ENCODE peak calls at places on chromosomes 16 and 17, in four cellular contexts. J, B, Q and T are unnamed samples.

GRCh38 chr16:88853336-88853941 is 3.3 kb downstream of the GALNS start:
- DNase-seq in J (peak; percentile 47), B (no peak), Q (no peak), T (no peak)

GRCh38 chr17:10750210-10750609 is 20.4 kb upstream of the TMEM220 start:
- DNase-seq in J (no peak), B (no peak), Q (no peak), T (no peak)

GRCh38 chr17:80961516-80961915 is 30.1 kb upstream of the CHMP6 start:
- DNase-seq in J (no peak), B (no peak), Q (no peak), T (no peak)

GRCh38 chr16:16073884-16074781 is 124.7 kb downstream of the ABCC1 start:
- DNase-seq in J (peak; percentile 48), B (peak; percentile 75), Q (no peak), T (no peak)

GRCh38 chr17:8056232-8056975 is 17.5 kb downstream of the ALOX15B start:
- DNase-seq in J (peak; percentile 84), B (no peak), Q (no peak), T (peak; percentile 88)

GRCh38 chr17:1379930-1380313 is 20.1 kb downstream of the YWHAE start:
- DNase-seq in J (no peak), B (no peak), Q (no peak), T (no peak)

GRCh38 chr16:1119766-1120611 is 23.9 kb upstream of the C1QTNF8 start:
- DNase-seq in J (no peak), B (no peak), Q (no peak), T (no peak)

GRCh38 chr17:45338023-45338781 is 21.4 kb upstream of the MAP3K14 start:
- DNase-seq in J (no peak), B (no peak), Q (no peak), T (no peak)

GRCh38 chr17:41793749-41794602 is 7.5 kb upstream of the JUP start:
- DNase-seq in J (no peak), B (no peak), Q (no peak), T (no peak)

GRCh38 chr16:81523387-81524115 is 78.9 kb downstream of the CMIP start:
- DNase-seq in J (no peak), B (peak; percentile 53), Q (no peak), T (no peak)

DNA sequence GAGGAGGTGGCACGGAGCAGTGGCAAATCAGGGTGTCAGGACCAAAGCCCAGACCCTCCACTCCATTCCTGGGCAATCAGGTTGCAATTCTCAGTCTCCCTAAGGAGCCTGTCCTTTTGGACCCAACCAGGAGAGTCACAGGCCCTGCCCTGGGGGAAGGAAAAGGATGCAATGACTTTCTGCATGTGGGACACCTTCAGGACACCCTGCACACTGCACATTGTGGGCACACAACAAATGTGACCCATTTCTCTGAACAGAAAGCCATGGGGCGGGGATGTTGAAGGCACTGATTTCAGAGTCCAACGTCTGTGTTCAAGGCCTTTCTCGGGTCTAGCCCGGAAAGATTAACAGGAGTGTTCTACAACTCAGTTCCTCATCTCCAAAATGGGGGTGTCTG is 286.2 kb upstream of the FOXF1 start:
- DNase-seq in J (no peak), B (no peak), Q (no peak), T (no peak)
- TF ChIP-seq CTCF in J (no peak), B (no peak), Q (no peak), T (no peak)

GRCh38 chr17:22707626-22708025 is 1015.3 kb downstream of the KCNJ18 start:
- DNase-seq in J (no peak), B (no peak), Q (no peak), T (no peak)
- H3K9me3 ChIP-seq in J (peaks cover 42% of the 10 kb centered on the region), B (no peaks in the 10 kb centered on the region), Q (peaks cover 4% of the 10 kb centered on the region), T (no peaks in the 10 kb centered on the region)

DNA sequence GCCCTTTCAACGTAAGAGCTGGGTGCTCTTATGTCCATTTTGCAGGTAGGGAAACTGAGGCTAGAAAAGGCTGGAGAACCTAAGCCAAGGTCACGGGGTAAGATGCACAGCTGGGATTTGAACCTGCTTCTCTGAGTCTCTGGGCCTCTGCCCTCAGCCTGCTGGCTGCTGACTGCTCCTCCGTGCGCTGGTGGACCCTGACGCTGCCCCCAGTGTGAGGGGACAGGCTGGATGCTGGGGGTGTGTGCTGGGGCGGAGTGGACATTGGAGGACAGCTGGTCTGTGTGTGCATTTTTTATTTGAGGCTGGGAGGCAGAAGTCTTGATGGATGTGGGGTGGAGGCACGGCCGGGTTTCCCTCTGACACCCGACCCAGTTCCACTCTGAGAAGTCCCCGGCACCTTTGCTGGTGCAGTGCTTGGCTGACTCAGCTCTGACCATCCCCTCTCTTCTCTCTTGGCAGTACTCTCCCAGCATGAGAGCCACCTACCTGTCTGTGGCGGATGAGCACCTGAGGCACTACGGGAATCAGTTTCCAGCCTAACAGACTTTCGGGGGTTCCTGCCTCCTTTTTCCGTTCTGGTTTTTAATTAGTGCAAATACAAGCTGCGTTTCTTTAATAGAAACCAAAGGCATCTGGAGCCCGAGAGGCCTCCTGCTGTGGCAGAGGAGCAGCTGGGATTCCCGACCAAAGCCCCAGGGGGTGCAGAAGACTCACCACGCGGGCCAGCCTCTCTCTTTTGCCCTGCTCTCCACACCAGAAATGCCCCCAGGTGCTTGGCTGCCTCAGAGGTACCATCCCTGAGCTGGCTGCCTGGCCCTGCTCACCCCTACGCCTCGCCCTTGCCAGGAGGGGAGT is 14.1 kb upstream of the DNAI2 start:
- DNase-seq in J (no peak), B (no peak), Q (no peak), T (no peak)
- TF ChIP-seq CTCF in J (no peak), B (no peak), Q (no peak), T (no peak)

GRCh38 chr16:74797414-74797813 is 22.8 kb upstream of the FA2H start:
- DNase-seq in J (no peak), B (no peak), Q (no peak), T (no peak)
- H3K9me3 ChIP-seq in J (no peaks in the 10 kb centered on the region), B (peaks cover 16% of the 10 kb centered on the region), Q (peaks cover 5% of the 10 kb centered on the region), T (no peaks in the 10 kb centered on the region)

DNA sequence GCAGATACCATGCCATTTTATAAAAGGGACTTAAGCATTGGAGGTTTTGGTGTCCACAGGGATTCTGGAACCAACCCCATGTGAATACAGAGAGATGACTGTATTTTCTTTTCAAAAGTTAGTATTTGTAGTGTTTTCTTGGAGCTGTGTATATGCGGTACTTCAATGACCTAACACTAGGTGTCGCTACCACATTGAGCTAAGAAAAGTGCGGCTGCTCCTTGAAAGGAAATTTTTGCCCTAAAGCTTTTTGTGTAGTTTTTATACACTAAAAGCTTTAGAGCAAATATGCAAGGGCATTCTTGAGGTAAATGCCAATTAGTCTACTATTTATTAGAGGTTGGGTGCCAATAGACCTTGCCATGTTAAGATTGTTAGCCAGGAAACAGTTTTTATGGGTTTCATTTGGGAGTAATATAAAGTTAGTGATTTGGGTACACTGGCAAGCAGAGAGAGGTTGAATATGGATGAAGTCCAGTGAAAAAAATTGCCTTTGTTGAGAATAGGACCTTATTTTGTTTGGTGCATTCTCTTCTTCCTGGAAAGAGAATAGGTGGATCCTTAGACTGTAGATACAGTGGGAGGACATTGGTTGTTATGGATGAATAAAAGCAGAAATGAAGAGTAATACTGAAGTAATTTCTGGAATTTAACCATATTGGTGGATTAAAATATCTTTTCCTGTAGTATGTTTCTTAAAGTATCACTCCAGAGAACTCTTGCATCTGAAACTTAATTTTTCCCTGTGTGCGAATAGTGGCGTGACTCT is 43.3 kb downstream of the BCAS3 start:
- DNase-seq in J (no peak), B (peak; percentile 74), Q (peak; percentile 0), T (peak; percentile 31)
- TF ChIP-seq CTCF in J (peak; percentile 67), B (peak; percentile 99), Q (peak; percentile 88), T (peak; percentile 80)